ENCODE peak calls at places on chromosomes 16 and 17, in five cellular contexts. Q, Z, J, X and W are unnamed samples.

GRCh38 chr16:28865289-28865688 is 1.6 kb downstream of the SH2B1 start:
- DNase-seq in Q (no peak), X (no peak), J (no peak), Z (no peak), W (no peak)

GRCh38 chr17:81655378-81656117 is 794 bp downstream of the PDE6G start:
- DNase-seq in Q (no peak), X (no peak), Z (no peak), J (no peak), W (no peak)

GRCh38 chr16:56689171-56689570 is 6.9 kb downstream of the MT1X start:
- DNase-seq in Q (no peak), Z (no peak), X (no peak), J (no peak), W (no peak)

GRCh38 chr17:77396610-77397009 is 255.8 kb downstream of the SEC14L1 start:
- DNase-seq in Z (no peak), Q (no peak), X (no peak), J (no peak), W (no peak)

GRCh38 chr16:16966439-16966838 is 504.3 kb downstream of the XYLT1 start:
- DNase-seq in Q (no peak), J (no peak), Z (no peak), X (no peak), W (no peak)

GRCh38 chr17:7330099-7331015 is 1.2 kb upstream of the NEURL4 start:
- DNase-seq in Z (peak; percentile 94), X (no peak), Q (peak; percentile 82), J (peak; percentile 84), W (peak; percentile 92)

GRCh38 chr17:35169964-35170363 is 22.3 kb downstream of the UNC45B start:
- DNase-seq in X (no peak), J (no peak), Z (no peak), Q (no peak), W (no peak)

GRCh38 chr16:19095699-19096098 is 18.1 kb upstream of the ITPRIPL2 start:
- DNase-seq in Z (no peak), X (no peak), J (no peak), Q (no peak), W (peak; percentile 57)

GRCh38 chr17:58052951-58053715 is 30.1 kb upstream of the DYNLL2 start:
- DNase-seq in Q (no peak), J (no peak), X (no peak), Z (no peak), W (no peak)

GRCh38 chr17:57875109-57876022 is 25.5 kb upstream of the MRPS23 start:
- DNase-seq in J (no peak), Q (peak; percentile 83), Z (peak; percentile 70), X (peak; percentile 72), W (peak; percentile 91)

GRCh38 chr17:4893272-4893671 is 6.1 kb upstream of the C17orf107 start:
- DNase-seq in X (no peak), Z (no peak), Q (no peak), J (no peak), W (no peak)

GRCh38 chr17:15744885-15745284 is 12.8 kb downstream of the TBC1D26 start:
- DNase-seq in Q (peak; percentile 54), J (no peak), Z (peak; percentile 51), X (no peak), W (peak; percentile 17)

GRCh38 chr16:1193143-1193824 is 31.8 kb downstream of the TPSG1 start:
- DNase-seq in Q (no peak), Z (peak; percentile 77), X (no peak), J (peak; percentile 48), W (no peak)

GRCh38 chr16:50531359-50531758 is 16.8 kb upstream of the NKD1 start:
- DNase-seq in X (no peak), Z (no peak), Q (no peak), J (no peak), W (no peak)

GRCh38 chr16:68166264-68166663 is 69.7 kb downstream of the ESRP2 start:
- DNase-seq in Z (no peak), Q (no peak), X (no peak), J (no peak), W (no peak)

GRCh38 chr16:35562471-35562870 is 2103.1 kb downstream of the TP53TG3F start:
- DNase-seq in J (no peak), Z (no peak), X (no peak), Q (no peak), W (no peak)

GRCh38 chr16:24491721-24492120 is 47.6 kb upstream of the RBBP6 start:
- DNase-seq in X (no peak), J (no peak), Z (no peak), Q (no peak), W (no peak)

GRCh38 chr17:80382446-80382845 is 32.5 kb upstream of the ENDOV start:
- DNase-seq in Q (no peak), X (no peak), Z (peak; percentile 44), J (no peak), W (no peak)

GRCh38 chr17:49993423-49994037 is 1.5 kb downstream of the DLX3 start:
- DNase-seq in Q (peak; percentile 48), Z (peak; percentile 71), X (no peak), J (no peak), W (peak; percentile 88)

GRCh38 chr16:55820615-55821014 is 12.3 kb downstream of the CES1 start:
- DNase-seq in Z (no peak), Q (no peak), J (no peak), X (no peak), W (no peak)

GRCh38 chr16:65816556-65816955 is 549.9 kb upstream of the CDH5 start:
- DNase-seq in X (no peak), Z (no peak), Q (no peak), J (no peak), W (no peak)

GRCh38 chr16:1612320-1613111 is at the start of gene CRAMP1:
- DNase-seq in Q (no peak), Z (peak; percentile 52), J (peak; percentile 48), X (no peak), W (peak; percentile 29)

GRCh38 chr17:83081561-83082201 is 2.3 kb downstream of the METRNL start:
- DNase-seq in X (no peak), Z (no peak), Q (peak; percentile 67), J (no peak), W (no peak)

GRCh38 chr16:86066755-86067154 is 167.8 kb downstream of the IRF8 start:
- DNase-seq in J (no peak), Z (no peak), X (no peak), Q (no peak), W (no peak)

GRCh38 chr17:69959291-69959690 is 115.7 kb upstream of the KCNJ16 start:
- DNase-seq in Z (no peak), X (no peak), Q (no peak), J (no peak), W (no peak)

GRCh38 chr16:53080345-53081031 is 25.7 kb downstream of the CHD9 start:
- DNase-seq in X (no peak), Q (no peak), Z (peak; percentile 78), J (no peak), W (no peak)

GRCh38 chr16:5427571-5427970 is 330.0 kb upstream of the EEF2KMT start:
- DNase-seq in J (no peak), X (no peak), Q (no peak), Z (no peak), W (no peak)

GRCh38 chr16:5422047-5422446 is 324.5 kb upstream of the EEF2KMT start:
- DNase-seq in J (no peak), X (no peak), Q (no peak), Z (no peak), W (no peak)

DNA sequence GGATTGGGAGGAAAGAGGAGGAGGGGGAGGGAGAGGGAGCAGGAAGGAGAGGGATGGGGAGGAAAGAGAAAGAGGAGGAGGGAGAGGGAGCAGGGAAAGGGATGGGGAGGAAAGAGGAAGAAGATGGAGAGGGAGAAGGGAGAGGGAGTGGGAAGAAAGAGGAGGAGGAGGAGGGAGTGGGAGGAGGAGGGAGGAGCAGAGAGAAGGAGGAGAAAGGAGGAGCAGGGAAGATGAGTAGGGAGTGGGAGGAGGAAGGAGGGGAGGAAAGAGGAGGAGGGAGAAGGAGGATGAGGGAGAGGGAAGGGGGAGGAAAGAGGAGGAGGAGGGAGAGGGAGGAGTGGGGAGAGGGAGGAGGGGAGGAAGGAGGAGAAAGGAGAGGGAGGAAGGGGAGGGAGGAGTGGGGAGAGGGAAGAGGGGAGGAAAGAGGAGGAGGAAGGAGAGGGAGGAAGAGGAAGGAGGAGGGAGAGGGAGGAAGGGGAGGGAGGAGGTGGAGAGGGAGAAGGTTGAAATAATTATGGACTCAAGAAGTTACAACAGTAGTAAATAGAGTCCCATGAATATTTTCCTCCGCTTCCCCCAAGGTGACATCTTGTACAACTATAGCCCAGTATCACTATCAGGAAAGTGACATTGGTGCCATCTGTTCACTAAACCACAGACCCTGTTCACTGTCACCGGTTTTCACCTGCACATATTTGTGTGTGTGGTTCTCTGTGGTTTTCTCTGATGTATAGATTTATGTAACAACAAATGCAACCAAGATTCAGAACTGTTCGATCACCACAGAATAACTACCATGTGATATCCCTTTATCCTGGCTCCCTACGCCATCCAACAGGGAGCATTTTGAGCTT is 325.3 kb upstream of the EEF2KMT start:
- DNase-seq in X (no peak), J (no peak), Q (no peak), Z (no peak), W (no peak)
- H3K4me3 ChIP-seq in X (no peak overlapping the region), J (no peak overlapping the region), Q (no peak overlapping the region), Z (no peak overlapping the region), W (no peak overlapping the region)

GRCh38 chr16:14286381-14287230 is 215.5 kb downstream of the MRTFB start:
- DNase-seq in X (no peak), Q (no peak), Z (no peak), J (no peak), W (peak; percentile 77)
- TF ChIP-seq POLR2AphosphoS5 in X (no peak), Q (no peak), Z (no peak), J (no peak), W (no peak)

GRCh38 chr17:72424505-72425117 is 303.8 kb downstream of the SOX9 start:
- DNase-seq in X (no peak), J (no peak), Z (no peak), Q (no peak), W (no peak)
- H3K4me1 ChIP-seq in X (peaks cover 5% of the 10 kb centered on the region), J (no peaks in the 10 kb centered on the region), Z (peaks cover 45% of the 10 kb centered on the region), Q (no peaks in the 10 kb centered on the region), W (no peaks in the 10 kb centered on the region)

GRCh38 chr16:71352466-71352865 is 6.1 kb upstream of the CALB2 start:
- DNase-seq in Z (no peak), X (no peak), J (no peak), Q (no peak), W (no peak)
- H3K4me3 ChIP-seq in Z (no peak overlapping the region), X (no peak overlapping the region), J (no peak overlapping the region), Q (no peak overlapping the region), W (no peak overlapping the region)